ENCODE peak calls at places on chromosome 15, in five cellular contexts. U is Calu3, V is body of pancreas, R is H54, T is T-helper 1 cell. L is an unnamed sample.

GRCh38 chr15:59400103-59400813 is 27.6 kb upstream of the MYO1E start:
- DNase-seq in U (no peak), T (no peak), R (no peak), V (no peak), L (no peak)

GRCh38 chr15:70062321-70062956 is 35.3 kb downstream of the TLE3 start:
- DNase-seq in T (no peak), U (peak; percentile 91), R (no peak), V (peak; percentile 79), L (peak; percentile 61)

GRCh38 chr15:100572362-100572983 is 29.5 kb downstream of the LINS1 start:
- DNase-seq in R (no peak), T (no peak), U (no peak), V (no peak), L (no peak)

GRCh38 chr15:38058596-38059075 is 124.2 kb downstream of the TMCO5A start:
- DNase-seq in U (no peak), V (no peak), R (no peak), T (no peak), L (no peak)

GRCh38 chr15:40768492-40769309 is 1.1 kb upstream of the C15orf62 start:
- DNase-seq in T (no peak), V (no peak), R (no peak), U (no peak), L (no peak)

GRCh38 chr15:23566070-23567050 is 886 bp downstream of the MKRN3 start:
- DNase-seq in V (no peak), T (peak; percentile 42), U (no peak), R (peak; percentile 7), L (peak; percentile 48)

GRCh38 chr15:83225449-83225848 is 17.8 kb upstream of the HDGFL3 start:
- DNase-seq in T (no peak), V (no peak), U (peak; percentile 15), R (no peak), L (no peak)

GRCh38 chr15:51830279-51830806 is 890 bp downstream of the TMOD3 start:
- DNase-seq in R (no peak), U (no peak), T (no peak), V (no peak), L (no peak)

GRCh38 chr15:70096215-70096974 is 1.3 kb downstream of the TLE3 start:
- DNase-seq in U (peak; percentile 64), T (peak; percentile 49), V (peak; percentile 42), R (peak; percentile 70), L (no peak)

GRCh38 chr15:95407534-95407933 is 923.0 kb upstream of the NR2F2 start:
- DNase-seq in U (no peak), V (no peak), R (no peak), T (no peak), L (no peak)

GRCh38 chr15:56927816-56928215 is 9.4 kb downstream of the TCF12 start:
- DNase-seq in V (no peak), T (no peak), U (no peak), R (no peak), L (no peak)

GRCh38 chr15:56243117-56243773 is 434 bp downstream of the RFX7 start:
- DNase-seq in V (peak; percentile 48), T (peak; percentile 16), U (peak; percentile 47), R (no peak), L (peak; percentile 36)

GRCh38 chr15:98067339-98067738 is 106.8 kb downstream of the ARRDC4 start:
- DNase-seq in V (no peak), R (no peak), T (no peak), U (no peak), L (no peak)

GRCh38 chr15:80615783-80616391 is 79.2 kb upstream of the ABHD17C start:
- DNase-seq in R (no peak), U (peak; percentile 68), T (no peak), V (peak; percentile 56), L (no peak)

GRCh38 chr15:47715856-47716445 is 1.4 kb upstream of the SEMA6D start:
- DNase-seq in V (peak; percentile 37), U (no peak), R (no peak), T (no peak), L (no peak)

GRCh38 chr15:52559583-52559982 is 9.2 kb downstream of the ARPP19 start:
- DNase-seq in T (no peak), V (no peak), R (no peak), U (no peak), L (no peak)

GRCh38 chr15:51205050-51205707 is 110.5 kb upstream of the TNFAIP8L3 start:
- DNase-seq in R (no peak), T (no peak), V (peak; percentile 37), U (no peak), L (no peak)

GRCh38 chr15:26325495-26325894 is 447.4 kb downstream of the GABRB3 start:
- DNase-seq in U (no peak), R (no peak), T (no peak), V (no peak), L (no peak)

GRCh38 chr15:67003586-67003985 is 61.8 kb upstream of the SMAD3 start:
- DNase-seq in T (no peak), U (no peak), R (peak; percentile 18), V (no peak), L (no peak)

GRCh38 chr15:79160211-79160610 is 69.6 kb upstream of the RASGRF1 start:
- DNase-seq in V (no peak), R (no peak), U (no peak), T (no peak), L (no peak)

GRCh38 chr15:83920115-83920514 is 266.2 kb downstream of the ADAMTSL3 start:
- DNase-seq in U (no peak), T (no peak), R (no peak), V (no peak), L (no peak)

GRCh38 chr15:77773903-77774302 is 141.2 kb upstream of the LINGO1 start:
- DNase-seq in U (no peak), T (no peak), R (no peak), V (no peak), L (no peak)

GRCh38 chr15:39934415-39935044 is 615 bp downstream of the EIF2AK4 start:
- DNase-seq in T (no peak), R (no peak), U (no peak), V (no peak), L (peak; percentile 19)

GRCh38 chr15:49313650-49314049 is 109.4 kb upstream of the FGF7 start:
- DNase-seq in U (no peak), R (peak; percentile 1), V (no peak), T (no peak), L (no peak)

GRCh38 chr15:77107068-77107467 is 36.2 kb upstream of the TSPAN3 start:
- DNase-seq in V (peak; percentile 46), R (no peak), U (no peak), T (no peak), L (no peak)

GRCh38 chr15:70409388-70409787 is 311.7 kb upstream of the TLE3 start:
- DNase-seq in U (no peak), R (no peak), T (no peak), V (no peak), L (no peak)

L was measured in HuH-7.